ENCODE peak calls at places on chromosomes 7 and 10, in seven cellular contexts. V, N, P, A, C, T and Q are unnamed samples.
A peak's percentile ranks its signal among the peaks of the same experiment; 100 is the strongest.

GRCh38 chr10:80444646-80445319 is 9.3 kb upstream of the TSPAN14 start:
- DNase-seq in V (peak; percentile 89), N (peak; percentile 82), P (peak; percentile 74), A (peak; percentile 72), C (peak; percentile 78), T (peak; percentile 77), Q (no peak)

GRCh38 chr7:139044813-139045794 is 9.3 kb upstream of the ZC3HAV1L start:
- DNase-seq in V (no peak), N (no peak), P (no peak), A (no peak), C (peak; percentile 29), T (no peak), Q (no peak)

GRCh38 chr7:22876986-22877729 is 54.5 kb upstream of the TOMM7 start:
- DNase-seq in V (no peak), N (no peak), P (no peak), A (no peak), C (no peak), T (no peak), Q (no peak)

GRCh38 chr10:67976292-67977245 is 92.1 kb downstream of the SIRT1 start:
- DNase-seq in V (no peak), N (no peak), P (peak; percentile 88), A (no peak), C (no peak), T (no peak), Q (no peak)

GRCh38 chr7:74501298-74501697 is 47.6 kb downstream of the GTF2IRD1 start:
- DNase-seq in V (no peak), N (peak; percentile 91), P (peak; percentile 92), A (no peak), C (no peak), T (peak; percentile 73), Q (no peak)

GRCh38 chr10:35690534-35690933 is 48.4 kb upstream of the FZD8 start:
- DNase-seq in V (no peak), N (no peak), P (no peak), A (no peak), C (no peak), T (no peak), Q (no peak)

GRCh38 chr10:91206837-91207474 is 13.5 kb upstream of the PCGF5 start:
- DNase-seq in V (no peak), N (no peak), P (no peak), A (no peak), C (peak; percentile 28), T (no peak), Q (no peak)

GRCh38 chr7:114832906-114833595 is 88.8 kb upstream of the MDFIC start:
- DNase-seq in V (no peak), N (no peak), P (no peak), A (no peak), C (peak; percentile 72), T (no peak), Q (no peak)

GRCh38 chr10:118310822-118311221 is 31.3 kb downstream of the FAM204A start:
- DNase-seq in V (no peak), N (no peak), P (no peak), A (no peak), C (no peak), T (no peak), Q (no peak)

GRCh38 chr7:123675092-123675473 is 19.4 kb downstream of the LMOD2 start:
- DNase-seq in V (no peak), N (no peak), P (no peak), A (no peak), C (no peak), T (no peak), Q (no peak)

GRCh38 chr7:155277385-155277994 is 20.2 kb upstream of the INSIG1 start:
- DNase-seq in V (no peak), N (no peak), P (no peak), A (no peak), C (no peak), T (no peak), Q (no peak)

GRCh38 chr7:12926236-12926635 is 238.8 kb downstream of the ARL4A start:
- DNase-seq in V (no peak), N (no peak), P (no peak), A (no peak), C (no peak), T (no peak), Q (no peak)

GRCh38 chr10:49387029-49387428 is 8.9 kb downstream of the DRGX start:
- DNase-seq in V (no peak), N (no peak), P (no peak), A (peak; percentile 56), C (no peak), T (no peak), Q (no peak)

GRCh38 chr10:101014966-101015581 is 15.5 kb downstream of the LZTS2 start:
- DNase-seq in V (no peak), N (no peak), P (no peak), A (no peak), C (no peak), T (no peak), Q (no peak)

GRCh38 chr7:32871624-32872371 is 19.8 kb downstream of the KBTBD2 start:
- DNase-seq in V (no peak), N (no peak), P (no peak), A (no peak), C (peak; percentile 42), T (no peak), Q (no peak)

GRCh38 chr10:101222683-101223273 is 6.5 kb downstream of the LBX1 start:
- DNase-seq in V (no peak), N (no peak), P (no peak), A (no peak), C (no peak), T (no peak), Q (no peak)

GRCh38 chr7:15489383-15489782 is 72.4 kb downstream of the AGMO start:
- DNase-seq in V (no peak), N (no peak), P (no peak), A (no peak), C (no peak), T (no peak), Q (no peak)

GRCh38 chr7:151773795-151774194 is 103.1 kb downstream of the PRKAG2 start:
- DNase-seq in V (no peak), N (no peak), P (no peak), A (no peak), C (no peak), T (no peak), Q (no peak)

GRCh38 chr7:66415659-66416265 is 210.6 kb downstream of the TPST1 start:
- DNase-seq in V (no peak), N (no peak), P (no peak), A (no peak), C (no peak), T (no peak), Q (no peak)

GRCh38 chr7:42014625-42015412 is 222.2 kb downstream of the GLI3 start:
- DNase-seq in V (peak; percentile 21), N (no peak), P (no peak), A (no peak), C (peak; percentile 75), T (no peak), Q (no peak)

GRCh38 chr7:42015413-42015698 is 221.7 kb downstream of the GLI3 start:
- DNase-seq in V (no peak), N (no peak), P (no peak), A (no peak), C (no peak), T (no peak), Q (no peak)

GRCh38 chr7:42017356-42017986 is 219.5 kb downstream of the GLI3 start:
- DNase-seq in V (no peak), N (no peak), P (peak; percentile 76), A (no peak), C (no peak), T (no peak), Q (no peak)

GRCh38 chr7:42020067-42020466 is 216.9 kb downstream of the GLI3 start:
- DNase-seq in V (no peak), N (no peak), P (peak; percentile 80), A (no peak), C (no peak), T (no peak), Q (no peak)

DNA sequence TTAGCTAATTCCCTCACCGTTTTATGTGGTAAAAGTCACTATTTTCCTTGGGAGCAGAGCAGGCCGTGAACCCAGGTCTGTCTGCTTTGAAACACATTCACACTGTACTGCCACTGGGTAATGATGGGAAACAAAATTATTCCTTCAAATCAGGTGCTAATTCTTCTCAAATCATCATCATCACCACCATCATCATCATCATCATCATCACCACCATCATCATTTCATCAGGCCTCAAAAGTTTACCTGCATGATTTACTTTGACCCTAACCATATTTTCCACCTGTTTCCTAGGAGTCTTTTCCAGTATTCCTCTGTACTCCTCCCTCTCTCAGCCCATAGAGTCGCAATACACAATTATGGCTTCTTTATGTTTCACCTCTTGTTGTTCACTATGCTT is 220.5 kb downstream of the GLI3 start:
- DNase-seq in V (no peak), N (no peak), P (no peak), A (no peak), C (no peak), T (no peak), Q (no peak)
- TF ChIP-seq CTCF in V (no peak), N (no peak), P (no peak), A (no peak), C (no peak), T (no peak), Q (no peak)

GRCh38 chr10:43090664-43091063 is 13.8 kb downstream of the RET start:
- DNase-seq in V (no peak), N (no peak), P (no peak), A (no peak), C (no peak), T (no peak), Q (no peak)

GRCh38 chr10:43094091-43094484 is 17.2 kb downstream of the RET start:
- DNase-seq in V (no peak), N (no peak), P (no peak), A (no peak), C (no peak), T (no peak), Q (no peak)

GRCh38 chr10:43090188-43090587 is 13.3 kb downstream of the RET start:
- DNase-seq in V (no peak), N (no peak), P (no peak), A (no peak), C (no peak), T (no peak), Q (no peak)

GRCh38 chr10:43091846-43092245 is 15.0 kb downstream of the RET start:
- DNase-seq in V (no peak), N (no peak), P (no peak), A (no peak), C (no peak), T (no peak), Q (no peak)

GRCh38 chr10:43093423-43094090 is 16.7 kb downstream of the RET start:
- DNase-seq in V (no peak), N (no peak), P (no peak), A (no peak), C (no peak), T (no peak), Q (no peak)
- TF ChIP-seq CTCF in V (no peak), N (no peak), P (no peak), A (peak; percentile 14), C (no peak), T (no peak), Q (peak; percentile 38)

DNA sequence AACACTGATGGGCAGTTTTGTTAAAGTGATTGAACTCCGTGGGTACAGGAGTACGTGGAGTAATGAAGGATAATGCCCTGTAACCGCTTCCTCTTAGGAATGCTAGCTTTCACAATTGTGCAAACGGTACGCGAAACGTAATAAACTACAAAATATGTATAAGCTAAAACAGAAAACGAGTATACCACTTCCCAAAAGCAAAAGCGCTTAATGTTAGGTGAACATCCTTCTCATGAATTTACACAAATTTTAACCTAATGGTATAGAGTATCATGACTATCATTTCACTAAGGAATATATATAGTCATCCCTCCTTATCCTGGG is 395 bp upstream of the ZNF25 start:
- DNase-seq in V (no peak), N (no peak), P (no peak), A (no peak), C (no peak), T (no peak), Q (no peak)
- TF ChIP-seq CTCF in V (peak; percentile 43), N (no peak), P (no peak), A (no peak), C (no peak), T (no peak), Q (no peak)

GRCh38 chr7:107150375-107151073 is 18.3 kb upstream of the HBP1 start:
- DNase-seq in V (peak; percentile 18), N (peak; percentile 75), P (peak; percentile 74), A (peak; percentile 67), C (peak; percentile 79), T (peak; percentile 67), Q (no peak)
- TF ChIP-seq CTCF in V (peak; percentile 81), N (peak; percentile 52), P (peak; percentile 38), A (peak; percentile 51), C (peak; percentile 54), T (peak; percentile 66), Q (peak; percentile 70)